ENCODE peak calls at places on chromosomes 11 and 22, in five cellular contexts. One of them, this sample, is unnamed.

GRCh38 chr11:100808904-100809491 is 121.9 kb downstream of the ARHGAP42 start:
- DNase-seq in substantia nigra: no peak
- DNase-seq in NCI-H1436: no peak
- DNase-seq in CD4-positive, alpha-beta memory T cell: no peak
- DNase-seq in RWPE1: no peak
- DNase-seq in this sample: no peak

GRCh38 chr11:79461144-79461543 is 20.3 kb upstream of the TENM4 start:
- DNase-seq in substantia nigra: peak
- DNase-seq in NCI-H1436: no peak
- DNase-seq in CD4-positive, alpha-beta memory T cell: no peak
- DNase-seq in RWPE1: peak
- DNase-seq in this sample: no peak

GRCh38 chr11:35038211-35038930 is 100.6 kb upstream of the CD44 start:
- DNase-seq in substantia nigra: no peak
- DNase-seq in NCI-H1436: no peak
- DNase-seq in CD4-positive, alpha-beta memory T cell: no peak
- DNase-seq in RWPE1: no peak
- DNase-seq in this sample: no peak

GRCh38 chr11:12706531-12707499 is 32.6 kb downstream of the TEAD1 start:
- DNase-seq in substantia nigra: no peak
- DNase-seq in NCI-H1436: peak
- DNase-seq in CD4-positive, alpha-beta memory T cell: no peak
- DNase-seq in RWPE1: no peak
- DNase-seq in this sample: no peak

GRCh38 chr11:3216027-3216525 is 2.5 kb downstream of the MRGPRG start:
- DNase-seq in substantia nigra: no peak
- DNase-seq in NCI-H1436: no peak
- DNase-seq in CD4-positive, alpha-beta memory T cell: no peak
- DNase-seq in RWPE1: no peak
- DNase-seq in this sample: no peak

GRCh38 chr11:122617297-122617696 is 38.2 kb upstream of the UBASH3B start:
- DNase-seq in substantia nigra: no peak
- DNase-seq in NCI-H1436: no peak
- DNase-seq in CD4-positive, alpha-beta memory T cell: no peak
- DNase-seq in RWPE1: peak
- DNase-seq in this sample: no peak

GRCh38 chr11:60477035-60477445 is 15.5 kb upstream of the MS4A12 start:
- DNase-seq in substantia nigra: no peak
- DNase-seq in NCI-H1436: no peak
- DNase-seq in CD4-positive, alpha-beta memory T cell: no peak
- DNase-seq in RWPE1: no peak
- DNase-seq in this sample: no peak

GRCh38 chr22:43159484-43160178 is 8.3 kb downstream of the TSPO start:
- DNase-seq in substantia nigra: no peak
- DNase-seq in NCI-H1436: no peak
- DNase-seq in CD4-positive, alpha-beta memory T cell: no peak
- DNase-seq in RWPE1: no peak
- DNase-seq in this sample: no peak

GRCh38 chr22:49825436-49825835 is 2.2 kb downstream of the BRD1 start:
- DNase-seq in substantia nigra: no peak
- DNase-seq in NCI-H1436: no peak
- DNase-seq in CD4-positive, alpha-beta memory T cell: no peak
- DNase-seq in RWPE1: no peak
- DNase-seq in this sample: no peak

GRCh38 chr11:75812542-75813040 is 2.4 kb upstream of the UVRAG start:
- DNase-seq in substantia nigra: no peak
- DNase-seq in NCI-H1436: no peak
- DNase-seq in CD4-positive, alpha-beta memory T cell: no peak
- DNase-seq in RWPE1: no peak
- DNase-seq in this sample: no peak

GRCh38 chr11:57615308-57615707 is 17.8 kb downstream of the SERPING1 start:
- DNase-seq in substantia nigra: no peak
- DNase-seq in NCI-H1436: no peak
- DNase-seq in CD4-positive, alpha-beta memory T cell: no peak
- DNase-seq in RWPE1: no peak
- DNase-seq in this sample: no peak

GRCh38 chr11:66867425-66868040 is 10.7 kb downstream of the LRFN4 start:
- DNase-seq in substantia nigra: no peak
- DNase-seq in NCI-H1436: no peak
- DNase-seq in CD4-positive, alpha-beta memory T cell: no peak
- DNase-seq in RWPE1: no peak
- DNase-seq in this sample: no peak

GRCh38 chr11:78039919-78040671 is 17.0 kb upstream of the KCTD14 start:
- DNase-seq in substantia nigra: peak
- DNase-seq in NCI-H1436: no peak
- DNase-seq in CD4-positive, alpha-beta memory T cell: no peak
- DNase-seq in RWPE1: peak
- DNase-seq in this sample: no peak

GRCh38 chr22:19876941-19877625 is 22.4 kb upstream of the GNB1L start:
- DNase-seq in substantia nigra: no peak
- DNase-seq in NCI-H1436: no peak
- DNase-seq in CD4-positive, alpha-beta memory T cell: no peak
- DNase-seq in RWPE1: no peak
- DNase-seq in this sample: peak

GRCh38 chr11:121572581-121573059 is 119.9 kb upstream of the SORL1-AS1 start:
- DNase-seq in substantia nigra: peak
- DNase-seq in NCI-H1436: no peak
- DNase-seq in CD4-positive, alpha-beta memory T cell: no peak
- DNase-seq in RWPE1: no peak
- DNase-seq in this sample: no peak

GRCh38 chr11:20488352-20488751 is 100.8 kb downstream of the PRMT3 start:
- DNase-seq in substantia nigra: no peak
- DNase-seq in NCI-H1436: peak
- DNase-seq in CD4-positive, alpha-beta memory T cell: no peak
- DNase-seq in RWPE1: no peak
- DNase-seq in this sample: no peak

GRCh38 chr11:17991799-17992433 is 20.9 kb downstream of the SERGEF start:
- DNase-seq in substantia nigra: no peak
- DNase-seq in NCI-H1436: peak
- DNase-seq in CD4-positive, alpha-beta memory T cell: peak
- DNase-seq in RWPE1: peak
- DNase-seq in this sample: no peak

GRCh38 chr11:121328967-121329653 is 36.5 kb downstream of the SC5D start:
- DNase-seq in substantia nigra: no peak
- DNase-seq in NCI-H1436: no peak
- DNase-seq in CD4-positive, alpha-beta memory T cell: no peak
- DNase-seq in RWPE1: no peak
- DNase-seq in this sample: no peak

GRCh38 chr11:76074178-76075112 is 131.9 kb downstream of the WNT11 start:
- DNase-seq in substantia nigra: no peak
- DNase-seq in NCI-H1436: peak
- DNase-seq in CD4-positive, alpha-beta memory T cell: no peak
- DNase-seq in RWPE1: no peak
- DNase-seq in this sample: no peak

GRCh38 chr11:120248551-120249278 is 8.8 kb downstream of the POU2F3 start:
- DNase-seq in substantia nigra: no peak
- DNase-seq in NCI-H1436: no peak
- DNase-seq in CD4-positive, alpha-beta memory T cell: no peak
- DNase-seq in RWPE1: peak
- DNase-seq in this sample: no peak

GRCh38 chr11:88101881-88102594 is 73.2 kb downstream of the RAB38 start:
- DNase-seq in substantia nigra: no peak
- DNase-seq in NCI-H1436: no peak
- DNase-seq in CD4-positive, alpha-beta memory T cell: no peak
- DNase-seq in RWPE1: no peak
- DNase-seq in this sample: no peak

GRCh38 chr11:109000531-109000930 is 335.7 kb downstream of the DDX10 start:
- DNase-seq in substantia nigra: no peak
- DNase-seq in NCI-H1436: no peak
- DNase-seq in CD4-positive, alpha-beta memory T cell: no peak
- DNase-seq in RWPE1: no peak
- DNase-seq in this sample: no peak

GRCh38 chr11:107040447-107041444 is 22.5 kb upstream of the GUCY1A2 start:
- DNase-seq in substantia nigra: no peak
- DNase-seq in NCI-H1436: no peak
- DNase-seq in CD4-positive, alpha-beta memory T cell: no peak
- DNase-seq in RWPE1: no peak
- DNase-seq in this sample: no peak

GRCh38 chr11:113752932-113753331 is 20.6 kb downstream of the ZW10 start:
- DNase-seq in substantia nigra: no peak
- DNase-seq in NCI-H1436: no peak
- DNase-seq in CD4-positive, alpha-beta memory T cell: no peak
- DNase-seq in RWPE1: no peak
- DNase-seq in this sample: no peak

GRCh38 chr11:63614136-63614664 is at the start of gene PLAAT3:
- DNase-seq in substantia nigra: peak
- DNase-seq in NCI-H1436: peak
- DNase-seq in CD4-positive, alpha-beta memory T cell: peak
- DNase-seq in RWPE1: no peak
- DNase-seq in this sample: peak

GRCh38 chr22:39253427-39254070 is 8.8 kb upstream of the PDGFB start:
- DNase-seq in substantia nigra: no peak
- DNase-seq in NCI-H1436: peak
- DNase-seq in CD4-positive, alpha-beta memory T cell: no peak
- DNase-seq in RWPE1: peak
- DNase-seq in this sample: no peak

This sample was measured in Right ventricle myocardium inferior.